ENCODE peak calls at places on chromosomes 2 and 18, in ten cellular contexts. W is foreskin fibroblast; J is neural progenitor cell; T is astrocyte of the spinal cord; P is HEK293T; R is glutamatergic neuron; X is M059J; Q is activated CD8-positive, alpha-beta memory T cell treated with anti-CD3 and anti-CD28 coated beads, Interleukin-2, amount 10 ng/mL, durations not matched to agents 7 days and 5 days; M is cardiac septum; S is GM23338. K is an unnamed sample.

GRCh38 chr18:36531636-36532035 is 234.1 kb downstream of the FHOD3 start:
- DNase-seq in T (no peak), J (no peak), Q (no peak), S (no peak), P (no peak), W (no peak), M (no peak), R (no peak), X (no peak), K (no peak)

GRCh38 chr2:108574332-108574731 is 40.1 kb downstream of the LIMS1 start:
- DNase-seq in R (no peak), S (no peak), T (no peak), J (no peak), X (no peak), Q (no peak), P (no peak), W (no peak), M (no peak), K (no peak)

GRCh38 chr18:50559750-50560680 is at the start of gene MAPK4:
- DNase-seq in W (peak), P (peak), J (peak), R (peak), Q (no peak), T (peak), S (peak), X (peak), M (no peak), K (no peak)

GRCh38 chr2:43127208-43127940 is 99.0 kb downstream of the ZFP36L2 start:
- DNase-seq in R (peak), W (no peak), T (no peak), J (peak), S (peak), Q (peak), X (peak), P (peak), M (peak), K (peak)

GRCh38 chr18:74171910-74172606 is 23.7 kb downstream of the TIMM21 start:
- DNase-seq in R (no peak), X (no peak), P (no peak), S (no peak), M (no peak), Q (no peak), W (no peak), J (no peak), T (no peak), K (no peak)

GRCh38 chr2:210162466-210163124 is 8.6 kb downstream of the KANSL1L start:
- DNase-seq in P (no peak), S (no peak), M (no peak), X (no peak), R (no peak), T (no peak), W (no peak), J (no peak), Q (no peak), K (no peak)

GRCh38 chr2:235968616-235969324 is 199.4 kb downstream of the GBX2 start:
- DNase-seq in R (peak), Q (no peak), J (no peak), W (no peak), X (no peak), M (peak), T (no peak), P (no peak), S (no peak), K (no peak)

GRCh38 chr2:241163601-241164118 is 13.4 kb downstream of the PPP1R7 start:
- DNase-seq in T (no peak), X (peak), R (no peak), S (no peak), W (no peak), P (no peak), Q (no peak), M (no peak), J (no peak), K (no peak)

GRCh38 chr18:79011300-79011870 is 31.8 kb downstream of the SALL3 start:
- DNase-seq in R (no peak), P (no peak), M (no peak), T (no peak), W (no peak), J (no peak), X (no peak), Q (no peak), S (no peak), K (no peak)

GRCh38 chr2:197215988-197216979 is 94.3 kb downstream of the ANKRD44 start:
- DNase-seq in P (no peak), M (no peak), Q (no peak), T (peak), J (no peak), S (no peak), R (no peak), X (peak), W (peak), K (no peak)

GRCh38 chr18:33804258-33804657 is 226.2 kb downstream of the ASXL3 start:
- DNase-seq in M (no peak), S (no peak), R (no peak), W (no peak), J (no peak), T (peak), X (peak), P (peak), Q (no peak), K (no peak)

GRCh38 chr2:18788590-18788989 is 199.2 kb upstream of the NT5C1B start:
- DNase-seq in T (peak), J (no peak), R (no peak), P (no peak), X (peak), W (no peak), Q (no peak), M (no peak), S (no peak), K (no peak)

GRCh38 chr2:44679584-44679983 is 261.9 kb upstream of the SIX3 start:
- DNase-seq in R (no peak), J (no peak), Q (no peak), S (no peak), M (no peak), P (no peak), T (no peak), X (no peak), W (no peak), K (no peak)

GRCh38 chr2:200695178-200695930 is 109.5 kb downstream of the AOX1 start:
- DNase-seq in J (peak), Q (no peak), W (no peak), S (no peak), P (no peak), X (no peak), R (peak), T (no peak), M (no peak), K (no peak)